ENCODE peak calls at places on chromosomes 3 and 15, in eight cellular contexts. N is GM10248, O is NCI-H1436, M is T-cell, F is fibroblast of the aortic adventitia, X is left kidney, T is NCI-H1105 treated with DMSO at 0.1 percent for 48 hours, A is retina. G is an unnamed sample.

GRCh38 chr3:75101329-75102147 is 487.1 kb upstream of the CNTN3 start:
- DNase-seq in N (no peak), O (no peak), M (no peak), F (no peak), X (peak), T (no peak), A (peak), G (no peak)

GRCh38 chr3:53166781-53167291 is 5.8 kb downstream of the PRKCD start:
- DNase-seq in N (no peak), O (no peak), M (no peak), F (peak), X (no peak), T (no peak), A (no peak), G (no peak)

GRCh38 chr3:13887746-13888300 is 8.0 kb upstream of the WNT7A start:
- DNase-seq in N (no peak), O (no peak), M (no peak), F (no peak), X (no peak), T (no peak), A (peak), G (no peak)

GRCh38 chr15:101120961-101121360 is 130.9 kb downstream of the CHSY1 start:
- DNase-seq in N (no peak), O (no peak), M (no peak), F (no peak), X (no peak), T (no peak), A (no peak), G (no peak)

GRCh38 chr3:65617787-65618186 is 420.9 kb downstream of the MAGI1 start:
- DNase-seq in N (no peak), O (no peak), M (no peak), F (no peak), X (no peak), T (no peak), A (no peak), G (no peak)

GRCh38 chr15:34691024-34691423 is 63.8 kb downstream of the GJD2 start:
- DNase-seq in N (no peak), O (no peak), M (no peak), F (peak), X (no peak), T (no peak), A (no peak), G (peak)

GRCh38 chr15:55003900-55004879 is 192.6 kb downstream of the RSL24D1 start:
- DNase-seq in N (no peak), O (no peak), M (no peak), F (no peak), X (no peak), T (no peak), A (peak), G (peak)

GRCh38 chr3:99503350-99503749 is 135.0 kb upstream of the COL8A1 start:
- DNase-seq in N (no peak), O (no peak), M (no peak), F (peak), X (no peak), T (no peak), A (no peak), G (no peak)

GRCh38 chr3:114112696-114113095 is 56.2 kb downstream of the QTRT2 start:
- DNase-seq in N (no peak), O (no peak), M (no peak), F (peak), X (no peak), T (no peak), A (no peak), G (no peak)

GRCh38 chr3:179081885-179082284 is 10.3 kb upstream of the ZMAT3 start:
- DNase-seq in N (no peak), O (peak), M (no peak), F (no peak), X (no peak), T (no peak), A (no peak), G (no peak)

GRCh38 chr15:81160312-81161214 is 26.5 kb downstream of the CFAP161 start:
- DNase-seq in N (no peak), O (no peak), M (no peak), F (peak), X (peak), T (peak), A (no peak), G (no peak)

GRCh38 chr15:51025454-51025846 is 69.3 kb downstream of the TNFAIP8L3 start:
- DNase-seq in N (no peak), O (no peak), M (no peak), F (no peak), X (no peak), T (peak), A (no peak), G (no peak)

GRCh38 chr3:52570076-52570475 is 33.7 kb downstream of the UQCC5 start:
- DNase-seq in N (no peak), O (no peak), M (no peak), F (no peak), X (no peak), T (no peak), A (no peak), G (no peak)

G was measured in A549.